ENCODE peak calls at places on chromosome 18, in five cellular contexts. One of them, this sample, is unnamed.
A peak's percentile ranks its signal among the peaks of the same experiment; 100 is the strongest.

GRCh38 chr18:75455249-75456183 is 28.0 kb upstream of the SMIM21 start:
- DNase-seq in heart left ventricle: peak; percentile 67
- DNase-seq in neural progenitor cell: peak; percentile 65
- DNase-seq in tibial nerve: no peak
- DNase-seq in mammary epithelial cell: no peak
- DNase-seq in this sample: peak; percentile 23

GRCh38 chr18:7174359-7175107 is 56.4 kb upstream of the LRRC30 start:
- DNase-seq in tibial nerve: no peak
- DNase-seq in neural progenitor cell: peak; percentile 39
- DNase-seq in heart left ventricle: no peak
- DNase-seq in mammary epithelial cell: peak; percentile 16
- DNase-seq in this sample: no peak

GRCh38 chr18:63237911-63238710 is 81.5 kb downstream of the BCL2 start:
- DNase-seq in neural progenitor cell: peak; percentile 81
- DNase-seq in mammary epithelial cell: peak; percentile 72
- DNase-seq in tibial nerve: no peak
- DNase-seq in heart left ventricle: no peak
- DNase-seq in this sample: no peak

GRCh38 chr18:24181806-24182205 is 42.9 kb downstream of the CABYR start:
- DNase-seq in heart left ventricle: no peak
- DNase-seq in neural progenitor cell: no peak
- DNase-seq in tibial nerve: no peak
- DNase-seq in mammary epithelial cell: peak; percentile 51
- DNase-seq in this sample: no peak

GRCh38 chr18:2846241-2846637 is 567 bp upstream of the EMILIN2 start:
- DNase-seq in neural progenitor cell: peak; percentile 53
- DNase-seq in heart left ventricle: peak; percentile 74
- DNase-seq in tibial nerve: no peak
- DNase-seq in mammary epithelial cell: no peak
- DNase-seq in this sample: no peak

GRCh38 chr18:42296723-42297122 is 341.7 kb downstream of the PIK3C3 start:
- DNase-seq in heart left ventricle: no peak
- DNase-seq in tibial nerve: no peak
- DNase-seq in mammary epithelial cell: no peak
- DNase-seq in neural progenitor cell: no peak
- DNase-seq in this sample: no peak

GRCh38 chr18:78514910-78515670 is 464.5 kb upstream of the SALL3 start:
- DNase-seq in mammary epithelial cell: no peak
- DNase-seq in tibial nerve: no peak
- DNase-seq in neural progenitor cell: no peak
- DNase-seq in heart left ventricle: no peak
- DNase-seq in this sample: no peak

GRCh38 chr18:34773378-34773777 is 63.3 kb downstream of the DTNA start:
- DNase-seq in heart left ventricle: no peak
- DNase-seq in neural progenitor cell: no peak
- DNase-seq in mammary epithelial cell: no peak
- DNase-seq in tibial nerve: no peak
- DNase-seq in this sample: no peak

GRCh38 chr18:79558196-79559120 is 121.1 kb upstream of the CTDP1 start:
- DNase-seq in tibial nerve: no peak
- DNase-seq in mammary epithelial cell: no peak
- DNase-seq in heart left ventricle: no peak
- DNase-seq in neural progenitor cell: no peak
- DNase-seq in this sample: no peak

GRCh38 chr18:26971327-26971918 is 105.9 kb upstream of the AQP4 start:
- DNase-seq in tibial nerve: no peak
- DNase-seq in heart left ventricle: no peak
- DNase-seq in neural progenitor cell: no peak
- DNase-seq in mammary epithelial cell: peak; percentile 75
- DNase-seq in this sample: no peak

GRCh38 chr18:75360206-75360605 is 67.3 kb downstream of the SMIM21 start:
- DNase-seq in mammary epithelial cell: no peak
- DNase-seq in neural progenitor cell: no peak
- DNase-seq in heart left ventricle: no peak
- DNase-seq in tibial nerve: no peak
- DNase-seq in this sample: no peak

GRCh38 chr18:8562914-8563313 is 46.3 kb upstream of the RAB12 start:
- DNase-seq in mammary epithelial cell: no peak
- DNase-seq in heart left ventricle: peak; percentile 72
- DNase-seq in tibial nerve: no peak
- DNase-seq in neural progenitor cell: no peak
- DNase-seq in this sample: peak; percentile 54

GRCh38 chr18:75107196-75107930 is 101.6 kb downstream of the PTGR3 start:
- DNase-seq in neural progenitor cell: no peak
- DNase-seq in heart left ventricle: no peak
- DNase-seq in tibial nerve: no peak
- DNase-seq in mammary epithelial cell: no peak
- DNase-seq in this sample: no peak

GRCh38 chr18:8626414-8627106 is 17.3 kb downstream of the RAB12 start:
- DNase-seq in neural progenitor cell: no peak
- DNase-seq in tibial nerve: no peak
- DNase-seq in mammary epithelial cell: no peak
- DNase-seq in heart left ventricle: no peak
- DNase-seq in this sample: no peak

GRCh38 chr18:13380671-13381070 is 162.1 kb downstream of the LDLRAD4 start:
- DNase-seq in neural progenitor cell: no peak
- DNase-seq in heart left ventricle: no peak
- DNase-seq in mammary epithelial cell: no peak
- DNase-seq in tibial nerve: no peak
- DNase-seq in this sample: no peak

GRCh38 chr18:75031717-75032317 is 177.1 kb downstream of the PTGR3 start:
- DNase-seq in neural progenitor cell: no peak
- DNase-seq in mammary epithelial cell: no peak
- DNase-seq in heart left ventricle: no peak
- DNase-seq in tibial nerve: no peak
- DNase-seq in this sample: no peak

GRCh38 chr18:50283469-50284209 is 2.3 kb upstream of the MBD1 start:
- DNase-seq in tibial nerve: no peak
- DNase-seq in heart left ventricle: peak; percentile 51
- DNase-seq in mammary epithelial cell: no peak
- DNase-seq in neural progenitor cell: no peak
- DNase-seq in this sample: no peak

GRCh38 chr18:79935499-79935898 is 16.0 kb downstream of the SLC66A2 start:
- DNase-seq in neural progenitor cell: no peak
- DNase-seq in tibial nerve: no peak
- DNase-seq in heart left ventricle: peak; percentile 28
- DNase-seq in mammary epithelial cell: no peak
- DNase-seq in this sample: no peak

GRCh38 chr18:60826346-60826745 is 453.8 kb upstream of the MC4R start:
- DNase-seq in heart left ventricle: no peak
- DNase-seq in neural progenitor cell: peak; percentile 11
- DNase-seq in tibial nerve: no peak
- DNase-seq in mammary epithelial cell: no peak
- DNase-seq in this sample: no peak

GRCh38 chr18:26002375-26002774 is 88.0 kb downstream of the SS18 start:
- DNase-seq in heart left ventricle: no peak
- DNase-seq in neural progenitor cell: no peak
- DNase-seq in mammary epithelial cell: no peak
- DNase-seq in tibial nerve: no peak
- DNase-seq in this sample: no peak

GRCh38 chr18:45839415-45840395 is 14.2 kb downstream of the SIGLEC15 start:
- DNase-seq in neural progenitor cell: peak; percentile 50
- DNase-seq in heart left ventricle: no peak
- DNase-seq in tibial nerve: no peak
- DNase-seq in mammary epithelial cell: peak; percentile 62
- DNase-seq in this sample: no peak

GRCh38 chr18:8314123-8314522 is 295.1 kb upstream of the RAB12 start:
- DNase-seq in heart left ventricle: no peak
- DNase-seq in mammary epithelial cell: no peak
- DNase-seq in tibial nerve: no peak
- DNase-seq in neural progenitor cell: no peak
- DNase-seq in this sample: no peak

GRCh38 chr18:79926306-79926705 is 25.1 kb downstream of the SLC66A2 start:
- DNase-seq in tibial nerve: no peak
- DNase-seq in neural progenitor cell: no peak
- DNase-seq in heart left ventricle: no peak
- DNase-seq in mammary epithelial cell: no peak
- DNase-seq in this sample: no peak

GRCh38 chr18:63087421-63088230 is 231.9 kb downstream of the BCL2 start:
- DNase-seq in heart left ventricle: no peak
- DNase-seq in mammary epithelial cell: no peak
- DNase-seq in tibial nerve: no peak
- DNase-seq in neural progenitor cell: no peak
- DNase-seq in this sample: no peak

GRCh38 chr18:49612515-49613033 is 50.7 kb downstream of the LIPG start:
- DNase-seq in heart left ventricle: no peak
- DNase-seq in mammary epithelial cell: peak; percentile 44
- DNase-seq in neural progenitor cell: peak; percentile 20
- DNase-seq in tibial nerve: no peak
- DNase-seq in this sample: no peak

GRCh38 chr18:35122586-35123224 is 81.5 kb downstream of the MAPRE2 start:
- DNase-seq in heart left ventricle: peak; percentile 68
- DNase-seq in tibial nerve: no peak
- DNase-seq in mammary epithelial cell: no peak
- DNase-seq in neural progenitor cell: peak; percentile 66
- DNase-seq in this sample: no peak

GRCh38 chr18:74493689-74494088 is 2.5 kb upstream of the CNDP2 start:
- DNase-seq in tibial nerve: no peak
- DNase-seq in mammary epithelial cell: peak; percentile 59
- DNase-seq in neural progenitor cell: peak; percentile 72
- DNase-seq in heart left ventricle: no peak
- DNase-seq in this sample: no peak

GRCh38 chr18:48921305-48922202 is 29.2 kb downstream of the SMAD7 start:
- DNase-seq in tibial nerve: no peak
- DNase-seq in neural progenitor cell: peak; percentile 3
- DNase-seq in mammary epithelial cell: no peak
- DNase-seq in heart left ventricle: no peak
- DNase-seq in this sample: no peak

GRCh38 chr18:12637393-12637792 is 20.5 kb downstream of the SPIRE1 start:
- DNase-seq in neural progenitor cell: no peak
- DNase-seq in heart left ventricle: no peak
- DNase-seq in mammary epithelial cell: no peak
- DNase-seq in tibial nerve: no peak
- DNase-seq in this sample: no peak

GRCh38 chr18:37564796-37565137 is 831 bp downstream of the CELF4 start:
- DNase-seq in heart left ventricle: no peak
- DNase-seq in neural progenitor cell: peak; percentile 93
- DNase-seq in mammary epithelial cell: peak; percentile 34
- DNase-seq in tibial nerve: no peak
- DNase-seq in this sample: peak; percentile 67

GRCh38 chr18:23401400-23402347 is 51.4 kb upstream of the RIOK3 start:
- DNase-seq in tibial nerve: no peak
- DNase-seq in mammary epithelial cell: no peak
- DNase-seq in heart left ventricle: no peak
- DNase-seq in neural progenitor cell: peak; percentile 78
- DNase-seq in this sample: no peak

DNA sequence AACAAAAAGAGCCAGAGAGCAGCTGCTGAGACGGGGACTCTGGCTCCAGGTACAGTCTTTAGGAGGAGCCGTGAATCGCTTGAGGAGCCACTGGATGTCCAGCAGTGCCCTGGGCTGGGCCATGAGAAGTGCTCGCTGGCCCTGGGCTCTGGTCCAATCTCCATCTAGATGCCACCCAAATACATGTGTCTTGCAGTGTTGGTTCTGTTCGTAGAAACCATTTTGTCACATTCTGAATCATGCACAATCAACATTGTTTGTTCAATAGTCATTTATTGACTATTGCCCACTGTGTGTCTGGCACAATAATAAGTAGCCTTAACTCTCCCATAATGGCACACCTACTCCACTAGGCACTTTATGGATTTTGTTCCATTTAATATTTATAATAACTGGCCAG is 26.1 kb downstream of the TYMS start:
- DNase-seq in tibial nerve: no peak
- DNase-seq in mammary epithelial cell: no peak
- DNase-seq in neural progenitor cell: no peak
- DNase-seq in heart left ventricle: no peak
- DNase-seq in this sample: no peak
- H3K27ac ChIP-seq in tibial nerve: no peak overlapping the region
- H3K27ac ChIP-seq in mammary epithelial cell: no peak overlapping the region
- H3K27ac ChIP-seq in neural progenitor cell: no peak overlapping the region
- H3K27ac ChIP-seq in heart left ventricle: no peak overlapping the region
- H3K27ac ChIP-seq in this sample: no peak overlapping the region

GRCh38 chr18:394997-395383 is 105.5 kb downstream of the COLEC12 start:
- DNase-seq in tibial nerve: no peak
- DNase-seq in heart left ventricle: no peak
- DNase-seq in neural progenitor cell: no peak
- DNase-seq in mammary epithelial cell: no peak
- DNase-seq in this sample: no peak

GRCh38 chr18:392926-393325 is 107.6 kb downstream of the COLEC12 start:
- DNase-seq in heart left ventricle: no peak
- DNase-seq in tibial nerve: no peak
- DNase-seq in neural progenitor cell: no peak
- DNase-seq in mammary epithelial cell: no peak
- DNase-seq in this sample: no peak

GRCh38 chr18:393558-393957 is 106.9 kb downstream of the COLEC12 start:
- DNase-seq in mammary epithelial cell: no peak
- DNase-seq in neural progenitor cell: no peak
- DNase-seq in heart left ventricle: no peak
- DNase-seq in tibial nerve: no peak
- DNase-seq in this sample: no peak

GRCh38 chr18:395481-396250 is 104.8 kb downstream of the COLEC12 start:
- DNase-seq in neural progenitor cell: no peak
- DNase-seq in heart left ventricle: no peak
- DNase-seq in mammary epithelial cell: no peak
- DNase-seq in tibial nerve: peak; percentile 28
- DNase-seq in this sample: no peak

DNA sequence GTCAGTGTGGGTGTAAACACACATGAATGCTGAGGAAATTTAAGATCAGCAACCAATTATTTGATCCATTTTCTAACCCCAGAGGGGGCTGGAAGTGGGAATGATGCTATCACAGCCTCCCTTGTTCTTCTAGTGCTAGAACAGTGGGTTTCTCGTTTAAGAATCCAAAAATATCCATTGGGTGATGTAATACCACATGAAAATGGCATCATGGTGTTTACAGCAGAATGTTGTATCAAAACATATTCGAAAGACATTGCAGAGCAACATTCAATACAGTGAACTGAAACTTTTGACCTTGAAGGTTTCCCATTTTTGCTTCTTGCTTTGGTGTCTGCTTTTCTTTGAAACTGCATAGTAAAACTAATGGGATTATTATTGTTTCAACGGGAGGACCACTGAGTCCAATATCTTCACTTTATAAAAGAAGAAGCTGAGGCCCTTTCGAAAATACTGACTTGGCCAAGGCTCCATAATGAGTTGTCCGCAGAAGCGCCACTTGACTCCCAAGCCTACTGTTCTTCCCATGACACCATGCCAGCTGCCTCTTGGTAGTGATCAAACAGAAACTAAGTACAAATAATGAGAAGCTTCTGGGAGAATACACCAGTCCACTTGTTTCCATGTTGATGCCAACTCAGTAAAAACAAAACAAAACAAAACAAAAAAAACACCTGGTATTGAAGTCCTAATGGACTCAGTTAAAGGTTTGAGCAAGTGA is 106.1 kb downstream of the COLEC12 start:
- DNase-seq in mammary epithelial cell: no peak
- DNase-seq in heart left ventricle: no peak
- DNase-seq in tibial nerve: no peak
- DNase-seq in neural progenitor cell: no peak
- DNase-seq in this sample: no peak
- H3K4me1 ChIP-seq in mammary epithelial cell: no peaks in the 10 kb centered on the region
- H3K4me1 ChIP-seq in heart left ventricle: peaks cover 27% of the 10 kb centered on the region
- H3K4me1 ChIP-seq in tibial nerve: peaks cover 14% of the 10 kb centered on the region
- H3K4me1 ChIP-seq in neural progenitor cell: no peaks in the 10 kb centered on the region
- H3K4me1 ChIP-seq in this sample: peaks cover 27% of the 10 kb centered on the region

GRCh38 chr18:14963246-14963645 is 215.3 kb downstream of the ANKRD30B start:
- DNase-seq in mammary epithelial cell: no peak
- DNase-seq in heart left ventricle: no peak
- DNase-seq in neural progenitor cell: no peak
- DNase-seq in tibial nerve: no peak
- DNase-seq in this sample: no peak
- TF ChIP-seq CTCF in mammary epithelial cell: no peak
- TF ChIP-seq CTCF in heart left ventricle: no peak
- TF ChIP-seq CTCF in neural progenitor cell: no peak
- TF ChIP-seq CTCF in tibial nerve: no peak
- TF ChIP-seq CTCF in this sample: no peak

GRCh38 chr18:57950542-57950941 is 93.5 kb upstream of the NEDD4L start:
- DNase-seq in tibial nerve: no peak
- DNase-seq in heart left ventricle: no peak
- DNase-seq in neural progenitor cell: no peak
- DNase-seq in mammary epithelial cell: peak; percentile 95
- DNase-seq in this sample: no peak
- H3K27ac ChIP-seq in tibial nerve: no peak overlapping the region
- H3K27ac ChIP-seq in heart left ventricle: no peak overlapping the region
- H3K27ac ChIP-seq in neural progenitor cell: no peak overlapping the region
- H3K27ac ChIP-seq in mammary epithelial cell: peak overlapping the region; percentile 75
- H3K27ac ChIP-seq in this sample: no peak overlapping the region